ENCODE peak calls at places on chromosome 14, in ten cellular contexts. E, H, D, I, Z, W, R, K, V and A are unnamed samples.

GRCh38 chr14:32203928-32204357 is 874 bp upstream of the RNU6-8 start:
- DNase-seq in I (peak), R (no peak), W (no peak), H (no peak), D (peak), Z (peak), E (no peak), K (peak), V (no peak), A (peak)

GRCh38 chr14:59771577-59771976 is 99.0 kb downstream of the RTN1 start:
- DNase-seq in K (peak), Z (no peak), E (peak), D (peak), I (no peak), W (no peak), H (peak), R (no peak), V (no peak), A (no peak)

GRCh38 chr14:76129851-76130576 is 21.7 kb upstream of the GPATCH2L start:
- DNase-seq in R (no peak), K (no peak), I (no peak), H (no peak), E (no peak), V (no peak), W (no peak), Z (no peak), D (no peak), A (no peak)

GRCh38 chr14:99729991-99730875 is 46.1 kb downstream of the CYP46A1 start:
- DNase-seq in Z (peak), E (peak), D (no peak), K (peak), I (peak), H (peak), V (peak), W (peak), R (no peak), A (peak)

GRCh38 chr14:60151715-60152114 is 13.5 kb downstream of the DHRS7 start:
- DNase-seq in K (peak), V (peak), I (peak), R (no peak), W (peak), H (peak), E (peak), Z (no peak), D (peak), A (peak)

GRCh38 chr14:106211489-106211888 is 685.1 kb downstream of the TMEM121 start:
- DNase-seq in K (no peak), Z (no peak), R (no peak), V (no peak), W (no peak), E (no peak), D (no peak), I (no peak), H (no peak), A (no peak)

GRCh38 chr14:89384023-89384422 is 33.0 kb downstream of the FOXN3 start:
- DNase-seq in E (no peak), V (no peak), H (no peak), I (peak), K (no peak), R (peak), Z (no peak), D (no peak), W (peak), A (no peak)

GRCh38 chr14:22410497-22410896 is 178.5 kb downstream of the DAD1 start:
- DNase-seq in I (no peak), E (no peak), W (no peak), K (no peak), H (no peak), V (no peak), D (no peak), Z (no peak), R (no peak), A (no peak)

GRCh38 chr14:93081875-93082570 is 33.7 kb downstream of the ITPK1 start:
- DNase-seq in Z (no peak), E (no peak), R (no peak), I (peak), K (no peak), D (no peak), W (no peak), H (no peak), V (no peak), A (peak)

GRCh38 chr14:64604854-64605253 is 55.1 kb downstream of the PPP1R36 start:
- DNase-seq in D (no peak), V (no peak), H (no peak), W (no peak), Z (no peak), I (no peak), E (no peak), R (no peak), K (no peak), A (no peak)

GRCh38 chr14:88841741-88842140 is 17.3 kb downstream of the TTC8 start:
- DNase-seq in R (no peak), I (no peak), K (no peak), W (no peak), D (no peak), Z (no peak), E (peak), V (no peak), H (no peak), A (no peak)

GRCh38 chr14:34650786-34651584 is 21.0 kb upstream of the SNX6 start:
- DNase-seq in Z (peak), K (no peak), V (peak), D (peak), I (no peak), H (peak), E (peak), W (no peak), R (no peak), A (no peak)

GRCh38 chr14:39302124-39302810 is 68.6 kb downstream of the MIA2 start:
- DNase-seq in D (no peak), R (no peak), W (no peak), H (peak), V (no peak), I (no peak), Z (no peak), K (no peak), E (no peak), A (no peak)

GRCh38 chr14:26966942-26967341 is 369.1 kb upstream of the NOVA1 start:
- DNase-seq in E (no peak), I (no peak), V (no peak), H (peak), K (no peak), Z (no peak), W (no peak), D (peak), R (no peak), A (no peak)

GRCh38 chr14:36844443-36844842 is 182.8 kb downstream of the PAX9 start:
- DNase-seq in I (no peak), H (no peak), W (no peak), D (no peak), K (no peak), E (no peak), R (no peak), V (no peak), Z (no peak), A (no peak)

DNA sequence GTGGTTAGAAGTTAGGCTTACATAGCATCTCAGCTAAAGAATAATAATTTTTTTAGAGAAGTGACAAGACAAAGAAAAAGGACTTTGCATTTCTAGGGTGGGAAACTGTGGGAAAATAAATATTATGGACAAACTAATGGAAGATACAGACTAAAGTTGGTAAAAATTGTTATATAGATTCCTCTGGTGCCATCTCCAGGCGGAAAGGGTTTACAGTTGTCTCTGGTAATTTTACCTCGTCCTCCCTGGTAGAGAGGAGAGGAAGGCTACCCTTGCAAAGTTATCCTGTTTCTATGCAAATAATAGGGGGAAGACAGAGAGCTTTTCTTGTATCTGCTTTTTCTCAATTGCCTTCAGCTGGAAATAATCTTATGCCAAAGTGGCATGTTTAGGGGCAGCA is 5.2 kb downstream of the OR11G2 start:
- DNase-seq in K (no peak), I (no peak), V (no peak), E (no peak), R (no peak), D (no peak), H (no peak), W (no peak), Z (no peak), A (peak)
- TF ChIP-seq CTCF in K (peak), I (no peak), V (no peak), E (no peak), R (no peak), D (no peak), H (no peak), W (no peak), Z (no peak), A (no peak)

GRCh38 chr14:96100171-96101064 is 61.3 kb downstream of the C14orf132 start:
- DNase-seq in R (peak), D (peak), V (peak), W (peak), H (peak), I (peak), Z (peak), K (peak), E (peak), A (peak)
- TF ChIP-seq CTCF in R (peak), D (peak), V (peak), W (peak), H (peak), I (peak), Z (peak), K (peak), E (peak), A (peak)

GRCh38 chr14:55272415-55272786 is 1.2 kb downstream of the FBXO34 start:
- DNase-seq in W (no peak), V (no peak), Z (no peak), I (no peak), R (no peak), H (no peak), E (no peak), K (no peak), D (no peak), A (no peak)

GRCh38 chr14:55270832-55271571 is at the start of gene FBXO34:
- DNase-seq in D (peak), K (peak), R (peak), H (peak), W (peak), V (peak), Z (peak), I (peak), E (peak), A (peak)

GRCh38 chr14:55272922-55273321 is 1.7 kb downstream of the FBXO34 start:
- DNase-seq in D (no peak), R (no peak), H (no peak), W (no peak), E (no peak), K (no peak), Z (no peak), I (no peak), V (no peak), A (no peak)

GRCh38 chr14:55274144-55274543 is 2.9 kb downstream of the FBXO34 start:
- DNase-seq in W (no peak), K (no peak), V (no peak), D (no peak), R (no peak), I (no peak), Z (no peak), E (no peak), H (no peak), A (no peak)

GRCh38 chr14:55271572-55272414 is 572 bp downstream of the FBXO34 start:
- DNase-seq in E (peak), V (peak), Z (peak), H (peak), W (peak), R (no peak), I (peak), K (peak), D (peak), A (peak)
- TF ChIP-seq CTCF in E (no peak), V (no peak), Z (no peak), H (no peak), W (no peak), R (no peak), I (no peak), K (no peak), D (no peak), A (no peak)

GRCh38 chr14:61269321-61270083 is 11.6 kb downstream of the TMEM30B start:
- DNase-seq in D (peak), I (peak), R (peak), E (peak), Z (peak), W (peak), H (peak), K (peak), V (peak), A (peak)
- TF ChIP-seq CTCF in D (peak), I (peak), R (peak), E (peak), Z (peak), W (peak), H (peak), K (peak), V (peak), A (peak)

GRCh38 chr14:77570706-77571293 is 45.6 kb downstream of the SPTLC2 start:
- DNase-seq in W (no peak), Z (no peak), V (no peak), E (no peak), D (no peak), R (no peak), K (peak), I (no peak), H (no peak), A (no peak)
- TF ChIP-seq CTCF in W (no peak), Z (no peak), V (no peak), E (no peak), D (no peak), R (no peak), K (no peak), I (no peak), H (no peak), A (no peak)

GRCh38 chr14:37974421-37974820 is 233.3 kb upstream of the SSTR1 start:
- DNase-seq in E (no peak), W (no peak), I (no peak), Z (no peak), D (no peak), K (no peak), V (peak), R (no peak), H (no peak), A (no peak)

GRCh38 chr14:37973031-37973908 is 234.4 kb upstream of the SSTR1 start:
- DNase-seq in E (no peak), R (no peak), K (no peak), Z (no peak), I (no peak), W (no peak), H (no peak), D (no peak), V (peak), A (no peak)

GRCh38 chr14:37977481-37977880 is 230.2 kb upstream of the SSTR1 start:
- DNase-seq in V (no peak), Z (no peak), I (no peak), R (no peak), D (no peak), W (no peak), K (no peak), H (no peak), E (no peak), A (no peak)
- TF ChIP-seq CTCF in V (no peak), Z (no peak), I (no peak), R (no peak), D (no peak), W (no peak), K (no peak), H (no peak), E (no peak), A (no peak)

GRCh38 chr14:94636744-94637412 is 24.7 kb downstream of the SERPINA3 start:
- DNase-seq in H (peak), W (no peak), R (no peak), D (no peak), I (no peak), K (no peak), Z (no peak), V (peak), E (no peak), A (no peak)
- TF ChIP-seq CTCF in H (peak), W (no peak), R (peak), D (no peak), I (peak), K (no peak), Z (peak), V (peak), E (peak), A (no peak)

DNA sequence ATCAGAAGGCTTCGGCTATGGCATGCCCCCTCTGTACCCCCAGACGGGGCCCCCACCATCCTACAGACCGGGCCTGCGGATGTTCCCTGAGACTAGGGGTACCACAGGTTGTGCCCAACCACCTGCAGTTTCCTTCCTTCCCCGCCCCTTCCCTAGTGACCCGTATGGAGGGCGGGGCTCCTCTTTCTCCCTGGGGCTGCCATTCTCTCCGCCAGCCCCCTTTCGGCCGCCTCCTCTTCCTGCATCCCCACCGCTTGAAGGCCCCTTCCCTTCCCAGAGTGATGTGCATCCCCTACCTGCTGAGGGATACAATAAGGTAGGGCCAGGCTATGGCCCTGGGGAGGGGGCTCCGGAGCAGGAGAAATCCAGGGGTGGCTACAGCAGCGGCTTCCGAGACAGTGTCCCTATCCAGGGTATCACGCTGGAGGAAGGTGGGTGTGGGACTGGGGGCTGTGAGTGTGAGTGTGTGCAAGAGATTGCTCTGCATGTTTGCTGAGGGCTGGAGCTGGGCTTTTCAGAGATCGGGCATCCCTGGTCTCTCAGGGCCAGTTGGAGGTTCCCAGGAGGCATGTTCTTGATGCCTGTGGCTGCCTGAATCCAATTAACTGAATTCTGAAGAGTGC is 8.6 kb downstream of the NFATC4 start:
- DNase-seq in D (no peak), H (no peak), E (no peak), R (no peak), I (no peak), V (no peak), K (no peak), Z (no peak), W (no peak), A (no peak)
- TF ChIP-seq CTCF in D (no peak), H (no peak), E (no peak), R (no peak), I (no peak), V (no peak), K (no peak), Z (no peak), W (no peak), A (no peak)

GRCh38 chr14:102500190-102500661 is 9.3 kb downstream of the ANKRD9 start:
- DNase-seq in R (no peak), Z (no peak), W (no peak), H (peak), V (peak), K (no peak), D (peak), I (no peak), E (peak), A (peak)

GRCh38 chr14:102500724-102501123 is 8.9 kb downstream of the ANKRD9 start:
- DNase-seq in D (no peak), E (no peak), V (no peak), I (no peak), K (no peak), Z (no peak), W (no peak), R (no peak), H (no peak), A (no peak)

GRCh38 chr14:102503576-102504224 is 5.9 kb downstream of the ANKRD9 start:
- DNase-seq in I (no peak), R (no peak), D (no peak), Z (no peak), E (no peak), V (no peak), W (no peak), K (no peak), H (peak), A (no peak)

GRCh38 chr14:102502571-102502970 is 7.0 kb downstream of the ANKRD9 start:
- DNase-seq in H (no peak), K (no peak), R (no peak), I (no peak), V (no peak), D (no peak), E (no peak), W (no peak), Z (no peak), A (no peak)

DNA sequence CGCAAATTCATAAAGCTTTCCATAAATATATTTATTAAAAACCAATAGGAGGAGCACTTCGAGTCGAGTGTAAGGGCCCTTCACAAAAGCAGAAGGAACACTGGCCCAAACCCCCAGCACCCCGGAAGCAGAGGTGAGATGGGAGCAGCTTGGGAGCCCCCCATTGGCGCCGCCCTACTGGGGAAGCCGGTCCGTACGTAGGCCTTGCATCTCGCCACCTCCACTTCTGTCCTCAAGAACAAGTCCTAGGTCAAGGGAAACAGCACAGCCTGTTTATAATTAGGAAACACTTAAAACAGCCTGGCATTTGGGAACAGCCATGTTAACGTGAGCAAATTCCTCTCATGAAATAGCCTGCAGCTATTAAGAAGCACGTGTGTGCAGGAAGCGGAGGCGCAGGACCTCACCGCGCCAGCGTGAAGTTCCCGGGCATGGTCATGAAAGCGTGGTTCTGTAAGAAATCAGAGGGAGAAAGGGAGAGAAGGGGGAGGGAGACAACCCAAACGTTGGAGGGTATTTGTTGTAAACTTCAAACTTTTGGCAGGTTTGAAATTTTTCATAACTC is 7.7 kb downstream of the ANKRD9 start:
- DNase-seq in K (no peak), V (no peak), I (no peak), Z (no peak), D (no peak), E (no peak), H (no peak), W (no peak), R (no peak), A (no peak)
- TF ChIP-seq CTCF in K (peak), V (no peak), I (no peak), Z (no peak), D (no peak), E (no peak), H (no peak), W (no peak), R (peak), A (no peak)